ENCODE peak calls at places on chromosomes 6 and 20, in seven cellular contexts. One of them, this sample, is unnamed.

GRCh38 chr20:34884260-34884659 is 7.8 kb downstream of the ACSS2 start:
- DNase-seq in neural progenitor cell: no peak
- DNase-seq in OCI-LY7: no peak
- DNase-seq in HCT116: no peak
- DNase-seq in GM23248: no peak
- DNase-seq in hepatocyte: no peak
- DNase-seq in MM.1S: no peak
- DNase-seq in this sample: no peak

GRCh38 chr6:142459267-142459666 is 157.5 kb downstream of the ADGRG6 start:
- DNase-seq in neural progenitor cell: no peak
- DNase-seq in OCI-LY7: no peak
- DNase-seq in HCT116: no peak
- DNase-seq in GM23248: peak
- DNase-seq in hepatocyte: no peak
- DNase-seq in MM.1S: no peak
- DNase-seq in this sample: no peak

GRCh38 chr20:8946036-8946926 is 122.6 kb upstream of the PLCB4 start:
- DNase-seq in neural progenitor cell: peak
- DNase-seq in OCI-LY7: no peak
- DNase-seq in HCT116: no peak
- DNase-seq in GM23248: no peak
- DNase-seq in hepatocyte: peak
- DNase-seq in MM.1S: no peak
- DNase-seq in this sample: no peak

GRCh38 chr20:53494753-53495152 is 98.9 kb downstream of the ZNF217 start:
- DNase-seq in neural progenitor cell: no peak
- DNase-seq in OCI-LY7: no peak
- DNase-seq in HCT116: no peak
- DNase-seq in GM23248: no peak
- DNase-seq in hepatocyte: no peak
- DNase-seq in MM.1S: no peak
- DNase-seq in this sample: no peak

GRCh38 chr6:26097268-26097875 is 10.1 kb downstream of the HFE start:
- DNase-seq in neural progenitor cell: peak
- DNase-seq in OCI-LY7: peak
- DNase-seq in HCT116: peak
- DNase-seq in GM23248: peak
- DNase-seq in hepatocyte: peak
- DNase-seq in MM.1S: peak
- DNase-seq in this sample: peak

GRCh38 chr6:13663986-13664385 is 47.6 kb downstream of the RANBP9 start:
- DNase-seq in neural progenitor cell: no peak
- DNase-seq in OCI-LY7: no peak
- DNase-seq in HCT116: no peak
- DNase-seq in GM23248: no peak
- DNase-seq in hepatocyte: no peak
- DNase-seq in MM.1S: no peak
- DNase-seq in this sample: no peak

GRCh38 chr6:37487891-37488290 is 11.8 kb downstream of the CCDC167 start:
- DNase-seq in neural progenitor cell: no peak
- DNase-seq in OCI-LY7: no peak
- DNase-seq in HCT116: no peak
- DNase-seq in GM23248: no peak
- DNase-seq in hepatocyte: no peak
- DNase-seq in MM.1S: no peak
- DNase-seq in this sample: no peak

GRCh38 chr6:103838457-103838856 is 1021.3 kb downstream of the HACE1 start:
- DNase-seq in neural progenitor cell: no peak
- DNase-seq in OCI-LY7: no peak
- DNase-seq in HCT116: no peak
- DNase-seq in GM23248: no peak
- DNase-seq in hepatocyte: no peak
- DNase-seq in MM.1S: no peak
- DNase-seq in this sample: no peak

GRCh38 chr20:2507875-2508630 is 662 bp downstream of the ZNF343 start:
- DNase-seq in neural progenitor cell: no peak
- DNase-seq in OCI-LY7: peak
- DNase-seq in HCT116: no peak
- DNase-seq in GM23248: peak
- DNase-seq in hepatocyte: peak
- DNase-seq in MM.1S: no peak
- DNase-seq in this sample: peak

GRCh38 chr20:5714261-5715041 is 35.8 kb upstream of the SHLD1 start:
- DNase-seq in neural progenitor cell: peak
- DNase-seq in OCI-LY7: peak
- DNase-seq in HCT116: no peak
- DNase-seq in GM23248: no peak
- DNase-seq in hepatocyte: peak
- DNase-seq in MM.1S: peak
- DNase-seq in this sample: peak

GRCh38 chr6:105981002-105981887 is 104.9 kb upstream of the PRDM1 start:
- DNase-seq in neural progenitor cell: peak
- DNase-seq in OCI-LY7: no peak
- DNase-seq in HCT116: no peak
- DNase-seq in GM23248: peak
- DNase-seq in hepatocyte: no peak
- DNase-seq in MM.1S: peak
- DNase-seq in this sample: no peak

GRCh38 chr6:81144346-81144745 is 608.1 kb downstream of the TENT5A start:
- DNase-seq in neural progenitor cell: no peak
- DNase-seq in OCI-LY7: no peak
- DNase-seq in HCT116: no peak
- DNase-seq in GM23248: peak
- DNase-seq in hepatocyte: no peak
- DNase-seq in MM.1S: no peak
- DNase-seq in this sample: no peak

GRCh38 chr6:56102216-56102615 is 145.2 kb downstream of the COL21A1 start:
- DNase-seq in neural progenitor cell: no peak
- DNase-seq in OCI-LY7: no peak
- DNase-seq in HCT116: no peak
- DNase-seq in GM23248: peak
- DNase-seq in hepatocyte: no peak
- DNase-seq in MM.1S: no peak
- DNase-seq in this sample: peak

GRCh38 chr6:65402564-65402963 is 304.5 kb downstream of the EYS start:
- DNase-seq in neural progenitor cell: no peak
- DNase-seq in OCI-LY7: no peak
- DNase-seq in HCT116: no peak
- DNase-seq in GM23248: no peak
- DNase-seq in hepatocyte: no peak
- DNase-seq in MM.1S: no peak
- DNase-seq in this sample: no peak

GRCh38 chr6:167543602-167544506 is 219.0 kb downstream of the TTLL2 start:
- DNase-seq in neural progenitor cell: no peak
- DNase-seq in OCI-LY7: no peak
- DNase-seq in HCT116: no peak
- DNase-seq in GM23248: peak
- DNase-seq in hepatocyte: no peak
- DNase-seq in MM.1S: no peak
- DNase-seq in this sample: no peak

GRCh38 chr6:5995705-5996686 is 10.7 kb downstream of the NRN1 start:
- DNase-seq in neural progenitor cell: peak
- DNase-seq in OCI-LY7: no peak
- DNase-seq in HCT116: no peak
- DNase-seq in GM23248: peak
- DNase-seq in hepatocyte: peak
- DNase-seq in MM.1S: no peak
- DNase-seq in this sample: no peak

GRCh38 chr6:30206799-30207618 is 6.2 kb downstream of the TRIM26 start:
- DNase-seq in neural progenitor cell: peak
- DNase-seq in OCI-LY7: peak
- DNase-seq in HCT116: no peak
- DNase-seq in GM23248: peak
- DNase-seq in hepatocyte: peak
- DNase-seq in MM.1S: no peak
- DNase-seq in this sample: no peak

GRCh38 chr6:43799671-43800623 is 29.9 kb downstream of the VEGFA start:
- DNase-seq in neural progenitor cell: no peak
- DNase-seq in OCI-LY7: peak
- DNase-seq in HCT116: no peak
- DNase-seq in GM23248: peak
- DNase-seq in hepatocyte: no peak
- DNase-seq in MM.1S: no peak
- DNase-seq in this sample: peak

GRCh38 chr6:81718126-81718525 is 34.4 kb downstream of the TENT5A start:
- DNase-seq in neural progenitor cell: no peak
- DNase-seq in OCI-LY7: no peak
- DNase-seq in HCT116: no peak
- DNase-seq in GM23248: peak
- DNase-seq in hepatocyte: no peak
- DNase-seq in MM.1S: no peak
- DNase-seq in this sample: no peak

GRCh38 chr6:34858681-34859080 is 29.2 kb downstream of the TAF11 start:
- DNase-seq in neural progenitor cell: no peak
- DNase-seq in OCI-LY7: no peak
- DNase-seq in HCT116: no peak
- DNase-seq in GM23248: no peak
- DNase-seq in hepatocyte: no peak
- DNase-seq in MM.1S: no peak
- DNase-seq in this sample: no peak

GRCh38 chr20:9996944-9997343 is 37.8 kb upstream of the ANKEF1 start:
- DNase-seq in neural progenitor cell: no peak
- DNase-seq in OCI-LY7: no peak
- DNase-seq in HCT116: no peak
- DNase-seq in GM23248: peak
- DNase-seq in hepatocyte: no peak
- DNase-seq in MM.1S: no peak
- DNase-seq in this sample: peak

GRCh38 chr20:940926-941325 is 24.8 kb upstream of the ANGPT4 start:
- DNase-seq in neural progenitor cell: no peak
- DNase-seq in OCI-LY7: no peak
- DNase-seq in HCT116: no peak
- DNase-seq in GM23248: no peak
- DNase-seq in hepatocyte: no peak
- DNase-seq in MM.1S: no peak
- DNase-seq in this sample: no peak

GRCh38 chr6:22236626-22237414 is 60.0 kb downstream of the PRL start:
- DNase-seq in neural progenitor cell: no peak
- DNase-seq in OCI-LY7: no peak
- DNase-seq in HCT116: no peak
- DNase-seq in GM23248: peak
- DNase-seq in hepatocyte: peak
- DNase-seq in MM.1S: no peak
- DNase-seq in this sample: peak

GRCh38 chr20:21048841-21049273 is 57.3 kb downstream of the LINC00237 start:
- DNase-seq in neural progenitor cell: peak
- DNase-seq in OCI-LY7: peak
- DNase-seq in HCT116: peak
- DNase-seq in GM23248: peak
- DNase-seq in hepatocyte: no peak
- DNase-seq in MM.1S: peak
- DNase-seq in this sample: peak
- TF ChIP-seq EZH2phosphoT487 in neural progenitor cell: no peak
- TF ChIP-seq EZH2phosphoT487 in OCI-LY7: no peak
- TF ChIP-seq EZH2phosphoT487 in HCT116: no peak
- TF ChIP-seq EZH2phosphoT487 in GM23248: no peak
- TF ChIP-seq EZH2phosphoT487 in hepatocyte: no peak
- TF ChIP-seq EZH2phosphoT487 in MM.1S: no peak
- TF ChIP-seq EZH2phosphoT487 in this sample: no peak

DNA sequence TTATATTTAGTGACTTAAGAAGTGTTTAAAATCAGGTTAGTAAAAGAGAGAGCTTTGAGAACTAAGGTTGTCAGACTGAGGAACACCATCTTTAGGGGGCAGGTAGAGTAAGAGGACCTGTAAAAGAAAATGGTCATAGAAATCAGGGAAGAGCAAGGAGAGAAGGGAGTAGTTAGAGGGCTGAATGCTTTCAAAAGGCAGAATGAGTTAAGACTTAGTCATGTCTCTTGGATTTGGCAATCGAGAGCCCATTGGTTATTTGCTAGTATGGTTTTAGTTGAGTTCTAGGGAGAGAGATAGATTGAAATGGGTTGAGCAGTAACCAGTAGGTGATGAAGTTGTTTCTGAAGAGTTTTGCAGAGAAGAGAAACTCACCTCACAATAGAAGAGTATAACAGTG is 51.1 kb downstream of the RALGAPB start:
- DNase-seq in neural progenitor cell: no peak
- DNase-seq in OCI-LY7: no peak
- DNase-seq in HCT116: no peak
- DNase-seq in GM23248: peak
- DNase-seq in hepatocyte: no peak
- DNase-seq in MM.1S: no peak
- DNase-seq in this sample: peak
- TF ChIP-seq EZH2phosphoT487 in neural progenitor cell: no peak
- TF ChIP-seq EZH2phosphoT487 in OCI-LY7: no peak
- TF ChIP-seq EZH2phosphoT487 in HCT116: no peak
- TF ChIP-seq EZH2phosphoT487 in GM23248: no peak
- TF ChIP-seq EZH2phosphoT487 in hepatocyte: no peak
- TF ChIP-seq EZH2phosphoT487 in MM.1S: no peak
- TF ChIP-seq EZH2phosphoT487 in this sample: no peak

DNA sequence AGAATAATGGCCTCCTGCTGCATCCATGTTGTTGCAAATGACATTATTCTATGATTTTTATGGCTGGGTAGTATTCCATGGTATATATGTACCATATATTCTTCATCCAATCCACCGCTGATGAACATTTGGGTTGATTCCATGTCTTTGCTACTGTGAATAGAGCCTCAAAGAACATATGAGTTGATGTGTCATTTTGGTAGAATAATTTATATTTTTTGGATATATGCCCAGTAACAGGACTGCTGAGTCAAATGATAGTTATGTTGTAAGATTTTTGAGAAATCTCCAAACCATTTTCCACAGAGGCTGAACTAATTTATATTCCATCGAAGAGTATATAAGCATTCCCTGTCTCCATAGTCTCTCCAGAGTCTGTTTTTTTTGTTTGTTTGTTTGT is 1373.4 kb downstream of the GRIK2 start:
- DNase-seq in neural progenitor cell: no peak
- DNase-seq in OCI-LY7: no peak
- DNase-seq in HCT116: no peak
- DNase-seq in GM23248: no peak
- DNase-seq in hepatocyte: no peak
- DNase-seq in MM.1S: no peak
- DNase-seq in this sample: peak
- TF ChIP-seq EZH2phosphoT487 in neural progenitor cell: no peak
- TF ChIP-seq EZH2phosphoT487 in OCI-LY7: no peak
- TF ChIP-seq EZH2phosphoT487 in HCT116: no peak
- TF ChIP-seq EZH2phosphoT487 in GM23248: no peak
- TF ChIP-seq EZH2phosphoT487 in hepatocyte: no peak
- TF ChIP-seq EZH2phosphoT487 in MM.1S: no peak
- TF ChIP-seq EZH2phosphoT487 in this sample: no peak

GRCh38 chr6:169960531-169960890 is 209.1 kb downstream of the ERMARD start:
- DNase-seq in neural progenitor cell: no peak
- DNase-seq in OCI-LY7: no peak
- DNase-seq in HCT116: no peak
- DNase-seq in GM23248: no peak
- DNase-seq in hepatocyte: no peak
- DNase-seq in MM.1S: no peak
- DNase-seq in this sample: no peak

GRCh38 chr6:169960003-169960344 is 208.6 kb downstream of the ERMARD start:
- DNase-seq in neural progenitor cell: no peak
- DNase-seq in OCI-LY7: no peak
- DNase-seq in HCT116: no peak
- DNase-seq in GM23248: no peak
- DNase-seq in hepatocyte: no peak
- DNase-seq in MM.1S: no peak
- DNase-seq in this sample: no peak

GRCh38 chr6:169961772-169962561 is 210.5 kb downstream of the ERMARD start:
- DNase-seq in neural progenitor cell: peak
- DNase-seq in OCI-LY7: no peak
- DNase-seq in HCT116: no peak
- DNase-seq in GM23248: peak
- DNase-seq in hepatocyte: peak
- DNase-seq in MM.1S: no peak
- DNase-seq in this sample: no peak

GRCh38 chr6:169959129-169960002 is 207.9 kb downstream of the ERMARD start:
- DNase-seq in neural progenitor cell: no peak
- DNase-seq in OCI-LY7: peak
- DNase-seq in HCT116: no peak
- DNase-seq in GM23248: no peak
- DNase-seq in hepatocyte: no peak
- DNase-seq in MM.1S: peak
- DNase-seq in this sample: no peak

GRCh38 chr6:169960891-169961611 is 209.6 kb downstream of the ERMARD start:
- DNase-seq in neural progenitor cell: peak
- DNase-seq in OCI-LY7: no peak
- DNase-seq in HCT116: no peak
- DNase-seq in GM23248: peak
- DNase-seq in hepatocyte: no peak
- DNase-seq in MM.1S: no peak
- DNase-seq in this sample: no peak
- TF ChIP-seq EZH2phosphoT487 in neural progenitor cell: no peak
- TF ChIP-seq EZH2phosphoT487 in OCI-LY7: no peak
- TF ChIP-seq EZH2phosphoT487 in HCT116: no peak
- TF ChIP-seq EZH2phosphoT487 in GM23248: no peak
- TF ChIP-seq EZH2phosphoT487 in hepatocyte: no peak
- TF ChIP-seq EZH2phosphoT487 in MM.1S: no peak
- TF ChIP-seq EZH2phosphoT487 in this sample: no peak